ENCODE peak calls at places on chromosomes 7 and 10, in six cellular contexts. K, T, G, F, C and H are unnamed samples. For H3K9me3, the result is how much of the 10 kb centered on the place peaks cover.

GRCh38 chr7:157584420-157584819 is 247.6 kb downstream of the DNAJB6 start:
- DNase-seq in K (no peak), T (no peak), G (no peak), F (no peak), C (no peak), H (no peak)

GRCh38 chr7:66281678-66282593 is 76.8 kb downstream of the TPST1 start:
- DNase-seq in K (peak), T (no peak), G (no peak), F (peak), C (no peak), H (no peak)

GRCh38 chr7:34225193-34225592 is 319.9 kb downstream of the BMPER start:
- DNase-seq in K (no peak), T (no peak), G (peak), F (no peak), C (no peak), H (no peak)

GRCh38 chr10:126598009-126598408 is 72.5 kb downstream of the C10orf90 start:
- DNase-seq in K (peak), T (peak), G (peak), F (peak), C (no peak), H (peak)

GRCh38 chr7:98357751-98358161 is 43.1 kb downstream of the BAIAP2L1 start:
- DNase-seq in K (peak), T (no peak), G (no peak), F (peak), C (no peak), H (peak)

GRCh38 chr7:100366411-100367250 is 6.7 kb upstream of the PILRA start:
- DNase-seq in K (no peak), T (no peak), G (no peak), F (no peak), C (no peak), H (no peak)

GRCh38 chr10:43026039-43026973 is 50.6 kb upstream of the RET start:
- DNase-seq in K (no peak), T (no peak), G (peak), F (no peak), C (no peak), H (peak)

GRCh38 chr10:36578306-36578705 is 547.1 kb upstream of the ANKRD30A start:
- DNase-seq in K (peak), T (no peak), G (no peak), F (peak), C (no peak), H (no peak)

GRCh38 chr7:108086962-108087361 is 43.2 kb downstream of the LAMB4 start:
- DNase-seq in K (peak), T (no peak), G (no peak), F (no peak), C (no peak), H (no peak)

GRCh38 chr10:80132299-80133139 is at the start of gene PLAC9:
- DNase-seq in K (peak), T (peak), G (peak), F (peak), C (no peak), H (peak)

GRCh38 chr7:44151679-44152355 is 10.7 kb upstream of the MYL7 start:
- DNase-seq in K (no peak), T (no peak), G (no peak), F (no peak), C (no peak), H (no peak)

GRCh38 chr10:50992972-50993766 is 81.1 kb upstream of the PRKG1 start:
- DNase-seq in K (peak), T (no peak), G (peak), F (peak), C (no peak), H (no peak)

GRCh38 chr10:8305871-8306652 is 251.6 kb downstream of the GATA3 start:
- DNase-seq in K (no peak), T (no peak), G (no peak), F (peak), C (no peak), H (peak)

GRCh38 chr7:154576604-154577003 is 426.3 kb downstream of the PAXIP1 start:
- DNase-seq in K (no peak), T (no peak), G (no peak), F (no peak), C (no peak), H (no peak)
- H3K9me3 ChIP-seq in K (half or more), T (under half), G (under half), F (under half), C (under half), H (under half)

GRCh38 chr7:22894585-22894984 is 71.9 kb upstream of the TOMM7 start:
- DNase-seq in K (no peak), T (no peak), G (no peak), F (no peak), C (no peak), H (no peak)
- H4K91ac ChIP-seq in K (no peak), T (no peak), G (no peak), F (no peak), C (no peak), H (no peak)

GRCh38 chr7:104358743-104359142 is 30.3 kb downstream of the LHFPL3 start:
- DNase-seq in K (no peak), T (no peak), G (no peak), F (no peak), C (no peak), H (no peak)

GRCh38 chr7:104368006-104368405 is 39.6 kb downstream of the LHFPL3 start:
- DNase-seq in K (no peak), T (no peak), G (no peak), F (no peak), C (no peak), H (no peak)

GRCh38 chr7:104366390-104366789 is 38.0 kb downstream of the LHFPL3 start:
- DNase-seq in K (no peak), T (no peak), G (no peak), F (no peak), C (no peak), H (no peak)

GRCh38 chr7:104362756-104363155 is 34.4 kb downstream of the LHFPL3 start:
- DNase-seq in K (no peak), T (no peak), G (peak), F (no peak), C (no peak), H (no peak)

GRCh38 chr7:104363355-104363754 is 35.0 kb downstream of the LHFPL3 start:
- DNase-seq in K (no peak), T (no peak), G (peak), F (no peak), C (no peak), H (no peak)
- H2BK5ac ChIP-seq in K (no peak), T (no peak), G (no peak), F (no peak), C (no peak), H (no peak)

GRCh38 chr10:13087601-13087985 is 12.4 kb upstream of the OPTN start:
- DNase-seq in K (no peak), T (no peak), G (no peak), F (no peak), C (no peak), H (no peak)

GRCh38 chr10:13087986-13088618 is 11.9 kb upstream of the OPTN start:
- DNase-seq in K (peak), T (no peak), G (no peak), F (peak), C (no peak), H (no peak)

GRCh38 chr10:13090289-13090688 is 9.7 kb upstream of the OPTN start:
- DNase-seq in K (no peak), T (no peak), G (no peak), F (no peak), C (no peak), H (no peak)

GRCh38 chr10:13089345-13089744 is 10.6 kb upstream of the OPTN start:
- DNase-seq in K (no peak), T (no peak), G (no peak), F (no peak), C (no peak), H (no peak)

DNA sequence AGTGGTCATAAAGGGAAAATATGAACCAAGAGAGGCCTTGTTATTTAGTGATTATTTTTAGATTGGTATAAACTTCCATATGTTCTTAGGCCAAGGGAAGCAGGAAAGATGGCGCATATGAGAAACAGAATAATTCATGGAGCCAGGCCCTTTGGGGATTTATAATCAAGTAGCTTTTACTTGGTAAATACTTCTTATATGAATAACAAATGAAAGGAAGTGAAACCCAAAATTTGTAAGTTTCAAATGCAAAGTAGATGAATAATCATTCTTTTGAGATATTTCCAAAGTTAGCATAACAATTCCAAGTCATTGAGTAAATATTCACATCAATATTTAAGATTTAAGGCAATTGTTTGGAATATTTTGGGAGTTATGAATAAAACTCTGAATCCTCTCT is 13.9 kb upstream of the OPTN start:
- DNase-seq in K (peak), T (no peak), G (no peak), F (no peak), C (no peak), H (no peak)
- H3K9me3 ChIP-seq in K (under half), T (under half), G (under half), F (under half), C (under half), H (under half)

DNA sequence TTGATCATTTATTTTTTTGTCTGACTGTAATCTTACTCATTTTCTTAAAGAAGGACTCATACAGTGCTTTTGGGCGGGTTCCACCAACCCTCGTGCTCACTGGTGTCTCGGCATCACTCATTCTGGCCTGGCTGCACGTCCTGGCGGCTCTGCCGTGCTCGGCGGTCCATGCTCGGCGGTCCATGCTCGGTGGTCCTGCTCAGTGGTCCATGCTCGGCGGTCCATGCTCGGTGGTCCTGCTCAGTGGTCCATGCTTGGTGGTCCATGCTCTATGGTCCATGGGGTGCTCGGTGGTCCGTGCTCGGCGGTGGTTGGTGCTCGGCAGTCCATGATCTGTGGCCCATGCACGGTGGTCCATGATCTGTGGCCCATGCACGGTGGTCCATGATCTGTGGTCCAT is 72.5 kb downstream of the WDR37 start:
- DNase-seq in K (no peak), T (no peak), G (no peak), F (no peak), C (no peak), H (no peak)
- H4K91ac ChIP-seq in K (no peak), T (no peak), G (no peak), F (no peak), C (no peak), H (no peak)

GRCh38 chr10:27504897-27505457 is 873 bp downstream of the RAB18 start:
- DNase-seq in K (peak), T (no peak), G (no peak), F (peak), C (no peak), H (peak)

GRCh38 chr10:27503498-27504006 is 552 bp upstream of the RAB18 start:
- DNase-seq in K (no peak), T (peak), G (no peak), F (no peak), C (no peak), H (no peak)

GRCh38 chr10:27500886-27501285 is 3.2 kb upstream of the RAB18 start:
- DNase-seq in K (no peak), T (no peak), G (no peak), F (no peak), C (no peak), H (no peak)

GRCh38 chr10:27506280-27506679 is 2.2 kb downstream of the RAB18 start:
- DNase-seq in K (peak), T (no peak), G (no peak), F (peak), C (no peak), H (no peak)

GRCh38 chr10:27504007-27504890 is at the start of gene RAB18:
- DNase-seq in K (peak), T (peak), G (peak), F (peak), C (peak), H (peak)
- H2BK5ac ChIP-seq in K (peak), T (no peak), G (no peak), F (no peak), C (peak), H (peak)

GRCh38 chr10:130282492-130283233 is 146.5 kb downstream of the GLRX3 start:
- DNase-seq in K (no peak), T (no peak), G (no peak), F (peak), C (no peak), H (no peak)

DNA sequence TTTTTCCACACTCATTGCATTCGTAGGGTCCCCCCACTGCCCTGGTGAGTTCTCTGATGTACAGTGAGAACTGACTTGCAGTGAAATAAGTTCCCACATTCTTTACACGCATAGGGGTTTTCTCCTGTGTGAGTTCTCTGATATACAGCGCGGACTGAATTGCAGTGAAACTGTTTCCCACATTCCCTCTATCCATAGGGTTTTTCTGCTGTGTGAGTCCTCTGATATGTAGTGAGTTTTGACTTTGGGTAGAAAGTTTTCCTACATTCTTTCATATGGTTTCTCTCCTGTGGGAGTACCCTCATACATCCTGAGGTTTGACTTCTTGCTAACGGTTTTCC is 147.0 kb downstream of the GLRX3 start:
- DNase-seq in K (no peak), T (no peak), G (no peak), F (peak), C (no peak), H (no peak)
- H3K9me3 ChIP-seq in K (under half), T (under half), G (half or more), F (half or more), C (half or more), H (under half)

GRCh38 chr10:110410329-110411046 is 87.2 kb upstream of the DUSP5 start:
- DNase-seq in K (peak), T (no peak), G (no peak), F (peak), C (no peak), H (peak)

GRCh38 chr10:110409488-110409887 is 88.2 kb upstream of the DUSP5 start:
- DNase-seq in K (no peak), T (no peak), G (no peak), F (no peak), C (no peak), H (no peak)

GRCh38 chr10:110411047-110411410 is 86.7 kb upstream of the DUSP5 start:
- DNase-seq in K (peak), T (no peak), G (no peak), F (no peak), C (no peak), H (no peak)

GRCh38 chr10:110408943-110409342 is 88.8 kb upstream of the DUSP5 start:
- DNase-seq in K (no peak), T (no peak), G (no peak), F (no peak), C (no peak), H (peak)

DNA sequence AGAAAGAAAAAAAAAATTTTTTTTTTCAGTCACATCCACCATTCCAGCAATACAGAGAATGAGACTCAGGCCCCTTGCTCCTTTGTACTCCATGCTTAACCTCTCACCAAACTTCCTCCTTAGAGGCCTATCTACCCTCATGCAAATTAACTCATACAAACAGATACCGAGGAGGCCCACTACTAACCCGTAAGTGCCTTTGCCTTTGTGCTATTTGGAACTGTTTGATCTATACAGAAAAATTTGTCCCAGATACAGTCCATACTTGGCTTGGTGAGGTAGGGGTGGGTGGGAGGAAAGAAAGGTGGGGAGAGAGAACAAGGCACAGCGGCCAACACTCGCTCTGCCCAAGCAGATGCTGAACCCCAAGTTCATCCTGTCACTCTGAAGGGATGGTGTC is 87.8 kb upstream of the DUSP5 start:
- DNase-seq in K (no peak), T (no peak), G (no peak), F (no peak), C (no peak), H (peak)
- H4K91ac ChIP-seq in K (peak), T (no peak), G (no peak), F (peak), C (no peak), H (peak)

DNA sequence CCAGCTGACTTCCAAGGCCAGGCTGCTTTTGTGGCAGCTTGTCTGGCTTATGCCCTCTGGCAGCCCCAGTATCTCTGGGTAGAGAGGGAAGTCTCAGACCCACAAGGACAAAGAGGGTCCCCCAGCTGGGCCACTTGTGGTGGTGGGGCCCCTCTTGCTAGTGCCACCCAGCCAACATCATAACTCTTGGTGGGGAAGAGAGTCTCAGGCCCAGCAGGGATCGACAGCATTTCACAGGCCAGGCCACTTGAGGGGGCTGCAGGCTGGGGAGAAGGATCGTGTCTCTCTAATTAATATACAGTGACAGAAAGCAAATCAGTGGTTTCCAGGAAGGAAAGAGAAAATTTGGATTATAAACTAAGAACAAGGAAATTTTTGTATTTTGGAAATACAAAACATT is 76.0 kb downstream of the TYW1B start:
- DNase-seq in K (no peak), T (no peak), G (peak), F (peak), C (peak), H (no peak)
- H2BK5ac ChIP-seq in K (no peak), T (no peak), G (no peak), F (no peak), C (no peak), H (no peak)